ENCODE peak calls at places on chromosomes 11 and 22, in nine cellular contexts. One of them, this sample, is unnamed.

GRCh38 chr11:116879789-116880402 is 42.5 kb upstream of the APOA1 start:
- DNase-seq in CD4-positive, CD25-positive, alpha-beta regulatory T cell: peak
- DNase-seq in HL-60: peak
- DNase-seq in Right ventricle myocardium inferior: no peak
- DNase-seq in NCI-H1417: peak
- DNase-seq in WTC11: no peak
- DNase-seq in EL: peak
- DNase-seq in NCI-H2107: peak
- DNase-seq in NCI-H1436: peak
- DNase-seq in this sample: no peak

GRCh38 chr11:43541993-43542392 is 138.5 kb upstream of the HSD17B12 start:
- DNase-seq in CD4-positive, CD25-positive, alpha-beta regulatory T cell: no peak
- DNase-seq in NCI-H1436: no peak
- DNase-seq in Right ventricle myocardium inferior: no peak
- DNase-seq in WTC11: no peak
- DNase-seq in EL: no peak
- DNase-seq in HL-60: no peak
- DNase-seq in NCI-H2107: no peak
- DNase-seq in NCI-H1417: no peak
- DNase-seq in this sample: no peak

GRCh38 chr22:37496651-37497599 is 10.7 kb upstream of the MFNG start:
- DNase-seq in NCI-H1436: no peak
- DNase-seq in CD4-positive, CD25-positive, alpha-beta regulatory T cell: no peak
- DNase-seq in Right ventricle myocardium inferior: no peak
- DNase-seq in HL-60: no peak
- DNase-seq in EL: peak
- DNase-seq in NCI-H2107: no peak
- DNase-seq in WTC11: peak
- DNase-seq in NCI-H1417: no peak
- DNase-seq in this sample: no peak

GRCh38 chr11:59574467-59574866 is 41.1 kb downstream of the OSBP start:
- DNase-seq in CD4-positive, CD25-positive, alpha-beta regulatory T cell: no peak
- DNase-seq in HL-60: no peak
- DNase-seq in NCI-H1417: no peak
- DNase-seq in WTC11: no peak
- DNase-seq in NCI-H2107: no peak
- DNase-seq in EL: peak
- DNase-seq in NCI-H1436: no peak
- DNase-seq in Right ventricle myocardium inferior: no peak
- DNase-seq in this sample: no peak

GRCh38 chr11:72333657-72334056 is 89.7 kb upstream of the PHOX2A start:
- DNase-seq in CD4-positive, CD25-positive, alpha-beta regulatory T cell: peak
- DNase-seq in WTC11: peak
- DNase-seq in NCI-H2107: no peak
- DNase-seq in Right ventricle myocardium inferior: no peak
- DNase-seq in HL-60: peak
- DNase-seq in NCI-H1417: no peak
- DNase-seq in EL: no peak
- DNase-seq in NCI-H1436: no peak
- DNase-seq in this sample: no peak

GRCh38 chr22:45334068-45334467 is 24.3 kb downstream of the FAM118A start:
- DNase-seq in HL-60: no peak
- DNase-seq in EL: no peak
- DNase-seq in CD4-positive, CD25-positive, alpha-beta regulatory T cell: no peak
- DNase-seq in NCI-H1436: no peak
- DNase-seq in WTC11: no peak
- DNase-seq in NCI-H2107: no peak
- DNase-seq in Right ventricle myocardium inferior: no peak
- DNase-seq in NCI-H1417: no peak
- DNase-seq in this sample: no peak

GRCh38 chr11:126628790-126629621 is 273.5 kb downstream of the ST3GAL4 start:
- DNase-seq in HL-60: no peak
- DNase-seq in EL: peak
- DNase-seq in NCI-H1417: peak
- DNase-seq in Right ventricle myocardium inferior: no peak
- DNase-seq in CD4-positive, CD25-positive, alpha-beta regulatory T cell: no peak
- DNase-seq in NCI-H2107: peak
- DNase-seq in WTC11: no peak
- DNase-seq in NCI-H1436: no peak
- DNase-seq in this sample: no peak

GRCh38 chr11:126153006-126153405 is 58.4 kb downstream of the RPUSD4 start:
- DNase-seq in NCI-H1417: no peak
- DNase-seq in CD4-positive, CD25-positive, alpha-beta regulatory T cell: no peak
- DNase-seq in Right ventricle myocardium inferior: no peak
- DNase-seq in HL-60: no peak
- DNase-seq in NCI-H2107: no peak
- DNase-seq in NCI-H1436: no peak
- DNase-seq in WTC11: no peak
- DNase-seq in EL: no peak
- DNase-seq in this sample: no peak

GRCh38 chr22:35604671-35605457 is 12.3 kb downstream of the MB start:
- DNase-seq in NCI-H1417: no peak
- DNase-seq in WTC11: no peak
- DNase-seq in HL-60: peak
- DNase-seq in NCI-H2107: no peak
- DNase-seq in CD4-positive, CD25-positive, alpha-beta regulatory T cell: no peak
- DNase-seq in EL: peak
- DNase-seq in Right ventricle myocardium inferior: no peak
- DNase-seq in NCI-H1436: no peak
- DNase-seq in this sample: no peak

GRCh38 chr11:128318856-128319474 is 268.4 kb downstream of the ETS1 start:
- DNase-seq in HL-60: no peak
- DNase-seq in NCI-H1417: no peak
- DNase-seq in NCI-H1436: no peak
- DNase-seq in Right ventricle myocardium inferior: no peak
- DNase-seq in WTC11: no peak
- DNase-seq in NCI-H2107: no peak
- DNase-seq in CD4-positive, CD25-positive, alpha-beta regulatory T cell: peak
- DNase-seq in EL: peak
- DNase-seq in this sample: no peak

GRCh38 chr11:12094872-12095800 is 15.3 kb upstream of the MICAL2 start:
- DNase-seq in CD4-positive, CD25-positive, alpha-beta regulatory T cell: no peak
- DNase-seq in HL-60: no peak
- DNase-seq in NCI-H2107: no peak
- DNase-seq in WTC11: no peak
- DNase-seq in Right ventricle myocardium inferior: no peak
- DNase-seq in NCI-H1417: no peak
- DNase-seq in NCI-H1436: no peak
- DNase-seq in EL: no peak
- DNase-seq in this sample: no peak

GRCh38 chr22:31122532-31123291 is at the start of gene INPP5J:
- DNase-seq in NCI-H1417: peak
- DNase-seq in CD4-positive, CD25-positive, alpha-beta regulatory T cell: no peak
- DNase-seq in EL: peak
- DNase-seq in HL-60: no peak
- DNase-seq in Right ventricle myocardium inferior: no peak
- DNase-seq in NCI-H1436: peak
- DNase-seq in WTC11: peak
- DNase-seq in NCI-H2107: peak
- DNase-seq in this sample: no peak

GRCh38 chr11:102269927-102270326 is 47.4 kb upstream of the BIRC3 start:
- DNase-seq in NCI-H2107: no peak
- DNase-seq in HL-60: no peak
- DNase-seq in NCI-H1417: no peak
- DNase-seq in CD4-positive, CD25-positive, alpha-beta regulatory T cell: no peak
- DNase-seq in WTC11: no peak
- DNase-seq in EL: peak
- DNase-seq in NCI-H1436: no peak
- DNase-seq in Right ventricle myocardium inferior: no peak
- DNase-seq in this sample: no peak

GRCh38 chr11:9639099-9639498 is 24.8 kb upstream of the SWAP70 start:
- DNase-seq in EL: no peak
- DNase-seq in CD4-positive, CD25-positive, alpha-beta regulatory T cell: no peak
- DNase-seq in NCI-H1417: no peak
- DNase-seq in NCI-H2107: no peak
- DNase-seq in Right ventricle myocardium inferior: peak
- DNase-seq in WTC11: no peak
- DNase-seq in HL-60: peak
- DNase-seq in NCI-H1436: no peak
- DNase-seq in this sample: no peak

GRCh38 chr11:117826832-117827231 is 2.3 kb upstream of the FXYD2 start:
- DNase-seq in HL-60: no peak
- DNase-seq in NCI-H2107: no peak
- DNase-seq in NCI-H1417: no peak
- DNase-seq in CD4-positive, CD25-positive, alpha-beta regulatory T cell: no peak
- DNase-seq in WTC11: no peak
- DNase-seq in NCI-H1436: no peak
- DNase-seq in Right ventricle myocardium inferior: no peak
- DNase-seq in EL: no peak
- DNase-seq in this sample: no peak

GRCh38 chr11:75718406-75719088 is 909 bp downstream of the MOGAT2 start:
- DNase-seq in Right ventricle myocardium inferior: peak
- DNase-seq in NCI-H1436: no peak
- DNase-seq in HL-60: no peak
- DNase-seq in NCI-H2107: no peak
- DNase-seq in CD4-positive, CD25-positive, alpha-beta regulatory T cell: no peak
- DNase-seq in EL: no peak
- DNase-seq in WTC11: no peak
- DNase-seq in NCI-H1417: no peak
- DNase-seq in this sample: no peak

GRCh38 chr11:24391165-24391564 is 105.7 kb upstream of the LUZP2 start:
- DNase-seq in NCI-H1417: no peak
- DNase-seq in WTC11: no peak
- DNase-seq in CD4-positive, CD25-positive, alpha-beta regulatory T cell: no peak
- DNase-seq in NCI-H2107: no peak
- DNase-seq in Right ventricle myocardium inferior: no peak
- DNase-seq in NCI-H1436: no peak
- DNase-seq in HL-60: no peak
- DNase-seq in EL: peak
- DNase-seq in this sample: no peak

GRCh38 chr11:38582151-38582550 is 1984.1 kb upstream of the RAG2 start:
- DNase-seq in Right ventricle myocardium inferior: no peak
- DNase-seq in HL-60: no peak
- DNase-seq in NCI-H1417: no peak
- DNase-seq in WTC11: no peak
- DNase-seq in NCI-H1436: no peak
- DNase-seq in NCI-H2107: no peak
- DNase-seq in EL: peak
- DNase-seq in CD4-positive, CD25-positive, alpha-beta regulatory T cell: no peak
- DNase-seq in this sample: no peak

GRCh38 chr11:118201966-118202365 is 22.8 kb downstream of the JAML start:
- DNase-seq in HL-60: no peak
- DNase-seq in NCI-H2107: no peak
- DNase-seq in WTC11: no peak
- DNase-seq in Right ventricle myocardium inferior: no peak
- DNase-seq in NCI-H1436: no peak
- DNase-seq in EL: no peak
- DNase-seq in CD4-positive, CD25-positive, alpha-beta regulatory T cell: no peak
- DNase-seq in NCI-H1417: no peak
- DNase-seq in this sample: no peak

GRCh38 chr22:46352691-46353386 is 17.3 kb downstream of the TRMU start:
- DNase-seq in WTC11: no peak
- DNase-seq in Right ventricle myocardium inferior: peak
- DNase-seq in EL: peak
- DNase-seq in NCI-H2107: peak
- DNase-seq in NCI-H1417: peak
- DNase-seq in HL-60: peak
- DNase-seq in NCI-H1436: peak
- DNase-seq in CD4-positive, CD25-positive, alpha-beta regulatory T cell: no peak
- DNase-seq in this sample: no peak

GRCh38 chr11:69209421-69209820 is 53.7 kb downstream of the SMIM38 start:
- DNase-seq in NCI-H1436: no peak
- DNase-seq in HL-60: no peak
- DNase-seq in NCI-H2107: no peak
- DNase-seq in EL: no peak
- DNase-seq in NCI-H1417: no peak
- DNase-seq in CD4-positive, CD25-positive, alpha-beta regulatory T cell: no peak
- DNase-seq in WTC11: no peak
- DNase-seq in Right ventricle myocardium inferior: no peak
- DNase-seq in this sample: no peak

GRCh38 chr11:74470526-74470925 is 3.2 kb upstream of the KCNE3 start:
- DNase-seq in WTC11: no peak
- DNase-seq in NCI-H1417: no peak
- DNase-seq in HL-60: no peak
- DNase-seq in NCI-H1436: no peak
- DNase-seq in CD4-positive, CD25-positive, alpha-beta regulatory T cell: no peak
- DNase-seq in EL: no peak
- DNase-seq in NCI-H2107: peak
- DNase-seq in Right ventricle myocardium inferior: no peak
- DNase-seq in this sample: no peak

GRCh38 chr22:25282671-25283561 is 63.5 kb downstream of the CRYBB2 start:
- DNase-seq in NCI-H2107: no peak
- DNase-seq in HL-60: peak
- DNase-seq in NCI-H1417: peak
- DNase-seq in CD4-positive, CD25-positive, alpha-beta regulatory T cell: no peak
- DNase-seq in WTC11: peak
- DNase-seq in Right ventricle myocardium inferior: no peak
- DNase-seq in EL: no peak
- DNase-seq in NCI-H1436: no peak
- DNase-seq in this sample: no peak

GRCh38 chr11:279966-280761 is 2.0 kb downstream of the NLRP6 start:
- DNase-seq in HL-60: peak
- DNase-seq in NCI-H1417: no peak
- DNase-seq in Right ventricle myocardium inferior: peak
- DNase-seq in NCI-H1436: no peak
- DNase-seq in WTC11: peak
- DNase-seq in NCI-H2107: no peak
- DNase-seq in EL: peak
- DNase-seq in CD4-positive, CD25-positive, alpha-beta regulatory T cell: peak
- DNase-seq in this sample: no peak

GRCh38 chr22:50530280-50530856 is 556 bp upstream of the TYMP start:
- DNase-seq in Right ventricle myocardium inferior: peak
- DNase-seq in WTC11: peak
- DNase-seq in EL: peak
- DNase-seq in NCI-H1436: no peak
- DNase-seq in CD4-positive, CD25-positive, alpha-beta regulatory T cell: peak
- DNase-seq in NCI-H1417: no peak
- DNase-seq in HL-60: peak
- DNase-seq in NCI-H2107: no peak
- DNase-seq in this sample: no peak

GRCh38 chr22:49768077-49768476 is 59.6 kb downstream of the BRD1 start:
- DNase-seq in HL-60: no peak
- DNase-seq in NCI-H1436: no peak
- DNase-seq in EL: no peak
- DNase-seq in Right ventricle myocardium inferior: no peak
- DNase-seq in CD4-positive, CD25-positive, alpha-beta regulatory T cell: no peak
- DNase-seq in NCI-H2107: no peak
- DNase-seq in WTC11: no peak
- DNase-seq in NCI-H1417: no peak
- DNase-seq in this sample: no peak

GRCh38 chr11:58928082-58928574 is 11.2 kb upstream of the GLYATL1 start:
- DNase-seq in WTC11: no peak
- DNase-seq in EL: peak
- DNase-seq in CD4-positive, CD25-positive, alpha-beta regulatory T cell: no peak
- DNase-seq in NCI-H2107: no peak
- DNase-seq in NCI-H1417: no peak
- DNase-seq in Right ventricle myocardium inferior: no peak
- DNase-seq in HL-60: no peak
- DNase-seq in NCI-H1436: no peak
- DNase-seq in this sample: no peak

GRCh38 chr11:116811194-116811593 is 11.9 kb downstream of the APOA4 start:
- DNase-seq in EL: no peak
- DNase-seq in HL-60: no peak
- DNase-seq in Right ventricle myocardium inferior: no peak
- DNase-seq in CD4-positive, CD25-positive, alpha-beta regulatory T cell: no peak
- DNase-seq in WTC11: no peak
- DNase-seq in NCI-H2107: no peak
- DNase-seq in NCI-H1417: no peak
- DNase-seq in NCI-H1436: no peak
- DNase-seq in this sample: no peak

GRCh38 chr11:117877120-117877784 is 794 bp upstream of the FXYD6 start:
- DNase-seq in NCI-H2107: no peak
- DNase-seq in CD4-positive, CD25-positive, alpha-beta regulatory T cell: no peak
- DNase-seq in HL-60: no peak
- DNase-seq in EL: no peak
- DNase-seq in WTC11: no peak
- DNase-seq in NCI-H1417: peak
- DNase-seq in NCI-H1436: no peak
- DNase-seq in Right ventricle myocardium inferior: no peak
- DNase-seq in this sample: no peak

GRCh38 chr11:69839516-69839915 is 20.3 kb upstream of the FGF3 start:
- DNase-seq in HL-60: no peak
- DNase-seq in EL: no peak
- DNase-seq in NCI-H1436: no peak
- DNase-seq in NCI-H2107: no peak
- DNase-seq in CD4-positive, CD25-positive, alpha-beta regulatory T cell: no peak
- DNase-seq in NCI-H1417: no peak
- DNase-seq in WTC11: no peak
- DNase-seq in Right ventricle myocardium inferior: no peak
- DNase-seq in this sample: no peak

GRCh38 chr11:44893250-44894216 is 57.1 kb downstream of the TP53I11 start:
- DNase-seq in NCI-H1436: no peak
- DNase-seq in Right ventricle myocardium inferior: no peak
- DNase-seq in CD4-positive, CD25-positive, alpha-beta regulatory T cell: no peak
- DNase-seq in HL-60: no peak
- DNase-seq in EL: no peak
- DNase-seq in WTC11: no peak
- DNase-seq in NCI-H1417: no peak
- DNase-seq in NCI-H2107: no peak
- DNase-seq in this sample: no peak